ENCODE peak calls at places on chromosomes 11 and 22, in four cellular contexts. J, L, C and F are unnamed samples.

GRCh38 chr22:22408731-22409696 is 99.5 kb downstream of the ZNF280B start:
- DNase-seq in L (peak), C (peak), J (peak), F (peak)

GRCh38 chr11:64364435-64364834 is 5.5 kb downstream of the RPS6KA4 start:
- DNase-seq in J (no peak), C (no peak), L (no peak), F (no peak)

GRCh38 chr11:3823303-3823702 is 14.9 kb downstream of the PGAP2 start:
- DNase-seq in L (no peak), C (no peak), J (no peak), F (no peak)

GRCh38 chr11:8567597-8568198 is 26.3 kb downstream of the STK33 start:
- DNase-seq in L (no peak), C (no peak), J (no peak), F (no peak)

GRCh38 chr11:129922674-129923073 is 27.3 kb upstream of the NFRKB start:
- DNase-seq in C (peak), J (no peak), L (no peak), F (no peak)

GRCh38 chr22:39220897-39221850 is 23.6 kb downstream of the PDGFB start:
- DNase-seq in J (no peak), C (no peak), L (no peak), F (no peak)

GRCh38 chr22:49011379-49011768 is 816.3 kb downstream of the BRD1 start:
- DNase-seq in L (no peak), C (no peak), J (no peak), F (no peak)

GRCh38 chr22:19772673-19773469 is 12.3 kb downstream of the TBX1 start:
- DNase-seq in C (no peak), J (no peak), L (peak), F (peak)

GRCh38 chr11:92224394-92225205 is at the start of gene FAT3:
- DNase-seq in J (no peak), L (no peak), C (peak), F (peak)

GRCh38 chr11:130102457-130103249 is 33.0 kb downstream of the APLP2 start:
- DNase-seq in C (no peak), L (no peak), J (no peak), F (no peak)

GRCh38 chr11:12089473-12089872 is 20.9 kb upstream of the MICAL2 start:
- DNase-seq in C (no peak), J (no peak), L (no peak), F (no peak)

GRCh38 chr11:123409456-123409801 is 20.6 kb upstream of the GRAMD1B start:
- DNase-seq in L (no peak), J (no peak), C (no peak), F (no peak)

GRCh38 chr11:89625171-89625570 is 84.9 kb upstream of the TRIM77 start:
- DNase-seq in J (no peak), C (no peak), L (peak), F (no peak)

GRCh38 chr11:3984896-3985295 is 109.7 kb upstream of the RRM1 start:
- DNase-seq in C (no peak), J (no peak), L (peak), F (peak)

GRCh38 chr22:42820075-42820763 is 36.9 kb downstream of the ARFGAP3 start:
- DNase-seq in C (no peak), L (peak), J (no peak), F (no peak)

GRCh38 chr11:96149743-96150555 is 193.0 kb downstream of the MAML2 start:
- DNase-seq in L (peak), J (peak), C (no peak), F (no peak)

GRCh38 chr11:115439385-115439784 is 64.8 kb downstream of the CADM1 start:
- DNase-seq in L (no peak), J (no peak), C (no peak), F (no peak)

GRCh38 chr11:115421338-115422012 is 82.7 kb downstream of the CADM1 start:
- DNase-seq in C (no peak), J (no peak), L (no peak), F (no peak)

GRCh38 chr11:86181379-86181778 is 63.2 kb upstream of the EED start:
- DNase-seq in C (no peak), J (no peak), L (no peak), F (no peak)

GRCh38 chr11:86183694-86184093 is 60.9 kb upstream of the EED start:
- DNase-seq in J (no peak), C (no peak), L (peak), F (no peak)

GRCh38 chr11:86180860-86181259 is 63.7 kb upstream of the EED start:
- DNase-seq in L (no peak), C (no peak), J (no peak), F (no peak)

GRCh38 chr11:86184728-86185127 is 59.8 kb upstream of the EED start:
- DNase-seq in L (no peak), J (no peak), C (no peak), F (no peak)

DNA sequence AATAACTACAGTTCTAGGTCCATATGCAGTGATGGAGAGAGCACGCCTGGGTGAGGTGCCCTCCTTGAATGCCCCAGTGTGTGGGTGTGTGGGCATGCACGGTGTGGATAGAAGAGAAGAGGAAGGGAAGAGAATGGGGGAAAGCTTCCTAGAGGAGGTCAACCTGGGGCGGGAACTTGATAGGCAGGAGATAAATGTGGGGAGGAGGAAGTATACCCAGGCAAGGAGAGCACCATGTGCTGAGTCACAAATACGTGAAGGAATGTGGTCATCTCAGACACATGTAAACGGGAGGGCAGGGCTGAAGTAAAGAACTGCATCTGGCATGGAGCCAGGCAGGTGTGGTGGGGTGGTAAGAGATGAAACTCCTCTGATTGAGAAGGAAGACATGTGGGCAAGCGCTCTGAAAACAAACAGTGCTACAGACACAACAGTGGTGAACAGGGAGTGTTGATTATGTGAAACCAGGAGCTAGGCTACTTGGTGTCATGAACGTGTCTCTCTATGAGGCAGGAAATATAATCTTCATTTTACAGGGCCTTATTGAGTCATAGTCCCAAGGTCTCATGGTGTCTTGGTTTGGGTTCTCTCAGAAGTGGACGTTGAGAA is 61.5 kb upstream of the EED start:
- DNase-seq in C (no peak), J (no peak), L (peak), F (no peak)
- TF ChIP-seq MAX in C (no peak), J (no peak), L (peak), F (no peak)

GRCh38 chr11:65663634-65664200 is 1.0 kb upstream of the RELA start:
- DNase-seq in C (peak), J (no peak), L (peak), F (no peak)
- TF ChIP-seq HMGXB4 in C (no peak), J (no peak), L (no peak), F (no peak)

GRCh38 chr22:25487508-25487907 is 77.0 kb upstream of the GRK3 start:
- DNase-seq in J (no peak), C (no peak), L (no peak), F (no peak)

GRCh38 chr22:25490869-25491268 is 73.6 kb upstream of the GRK3 start:
- DNase-seq in J (no peak), C (no peak), L (no peak), F (no peak)

GRCh38 chr22:25485626-25486545 is 78.6 kb upstream of the GRK3 start:
- DNase-seq in C (no peak), L (no peak), J (no peak), F (no peak)

GRCh38 chr22:25489947-25490346 is 74.5 kb upstream of the GRK3 start:
- DNase-seq in C (no peak), L (no peak), J (no peak), F (no peak)

DNA sequence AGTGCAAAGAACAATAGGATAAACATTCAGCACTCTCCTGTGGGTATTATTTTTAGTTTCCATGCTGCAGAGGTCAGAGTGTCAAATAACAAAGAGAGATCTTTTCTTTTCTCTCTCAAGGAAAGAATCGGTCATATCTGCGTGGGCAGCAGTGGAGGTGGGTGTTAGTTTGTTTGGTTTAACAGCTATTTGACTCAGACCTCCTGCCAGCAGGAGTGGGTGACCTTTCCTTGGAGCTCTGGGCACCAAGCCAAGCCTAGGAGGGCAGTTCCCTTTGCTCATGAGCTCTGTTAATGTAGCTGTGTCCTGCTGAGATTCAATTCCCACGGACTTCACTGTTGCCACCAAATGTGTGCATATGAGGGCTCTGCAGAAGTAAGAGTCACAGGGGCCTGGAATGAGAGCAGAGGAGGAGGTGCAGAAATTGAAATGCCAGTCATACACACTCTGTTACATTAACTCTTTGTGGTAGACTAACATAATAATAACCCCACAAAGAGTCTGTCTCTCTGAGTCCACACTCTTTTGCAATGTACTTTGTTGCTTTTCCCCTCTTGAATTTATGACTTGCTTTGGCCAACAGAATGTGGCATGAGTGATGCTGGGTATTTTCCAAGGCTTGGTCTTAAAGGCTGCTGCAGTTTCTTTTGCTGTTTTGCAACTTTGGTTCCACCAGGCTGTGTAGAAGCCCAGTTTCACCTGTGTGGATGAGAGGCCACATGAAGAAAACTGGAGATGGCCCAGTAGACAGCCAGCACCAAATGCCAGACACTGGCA is 76.0 kb upstream of the GRK3 start:
- DNase-seq in L (peak), J (peak), C (peak), F (no peak)
- TF ChIP-seq MAX in L (no peak), J (no peak), C (no peak), F (no peak)

GRCh38 chr11:119148855-119149370 is at the start of gene ABCG4:
- DNase-seq in C (no peak), J (no peak), L (no peak), F (peak)
- TF ChIP-seq HMGXB4 in C (no peak), J (no peak), L (no peak), F (no peak)

GRCh38 chr11:67355794-67356550 is 2.6 kb upstream of the POLD4 start:
- DNase-seq in C (peak), J (no peak), L (no peak), F (no peak)

GRCh38 chr11:67355023-67355793 is 1.9 kb upstream of the POLD4 start:
- DNase-seq in L (no peak), J (no peak), C (peak), F (no peak)

GRCh38 chr11:67352546-67353316 is 615 bp downstream of the POLD4 start:
- DNase-seq in C (no peak), L (peak), J (peak), F (peak)

GRCh38 chr11:67353317-67354313 is at the start of gene POLD4:
- DNase-seq in L (peak), C (peak), J (peak), F (peak)

DNA sequence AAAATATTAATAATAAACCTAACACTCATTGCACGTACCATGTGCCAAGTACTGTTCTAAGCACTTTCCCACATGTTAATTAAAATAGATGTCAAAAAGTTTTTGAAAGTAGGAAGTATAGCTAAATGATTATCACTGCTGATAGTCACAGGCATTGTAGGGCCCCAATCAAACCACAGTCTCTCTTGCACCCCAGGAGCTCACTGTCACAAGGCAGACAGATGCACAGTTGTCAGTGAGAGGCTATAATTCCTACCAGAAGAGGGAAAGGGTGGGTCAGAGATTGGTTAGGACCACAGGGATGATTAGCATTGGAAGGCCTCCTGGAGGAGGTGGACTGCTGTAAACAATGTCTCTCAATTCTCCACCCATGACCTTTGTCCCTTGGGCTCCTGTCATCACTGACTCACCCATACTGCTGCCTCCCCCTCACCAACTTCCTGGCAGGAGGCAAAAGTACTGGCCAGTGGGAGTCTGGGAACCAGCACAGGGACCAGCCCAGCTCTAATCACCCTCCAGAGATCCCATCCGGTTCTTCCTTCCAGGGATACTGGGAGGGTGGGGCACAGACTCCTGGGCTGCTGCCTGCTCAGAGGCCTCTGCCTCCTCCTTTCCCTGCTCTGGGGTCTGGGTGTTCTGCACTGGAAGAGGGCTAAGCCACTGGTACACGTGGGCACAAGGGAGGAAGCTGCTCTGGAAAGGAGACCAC is 1.1 kb upstream of the POLD4 start:
- DNase-seq in L (peak), C (peak), J (peak), F (no peak)
- TF ChIP-seq MAX in L (peak), C (peak), J (peak), F (no peak)

GRCh38 chr11:61602775-61603569 is 22.1 kb upstream of the SYT7 start:
- DNase-seq in L (peak), J (no peak), C (no peak), F (no peak)
- TF ChIP-seq HMGXB4 in L (no peak), J (no peak), C (no peak), F (no peak)

GRCh38 chr11:111911563-111912401 is at the start of gene CRYAB:
- DNase-seq in J (peak), C (no peak), L (peak), F (no peak)

GRCh38 chr11:111909378-111909777 is 2.2 kb downstream of the CRYAB start:
- DNase-seq in L (peak), C (no peak), J (no peak), F (no peak)

GRCh38 chr11:111908639-111909305 is 2.8 kb downstream of the CRYAB start:
- DNase-seq in L (no peak), C (no peak), J (no peak), F (no peak)

GRCh38 chr11:111912535-111912934 is at the start of gene HSPB2:
- DNase-seq in J (no peak), L (no peak), C (no peak), F (no peak)

DNA sequence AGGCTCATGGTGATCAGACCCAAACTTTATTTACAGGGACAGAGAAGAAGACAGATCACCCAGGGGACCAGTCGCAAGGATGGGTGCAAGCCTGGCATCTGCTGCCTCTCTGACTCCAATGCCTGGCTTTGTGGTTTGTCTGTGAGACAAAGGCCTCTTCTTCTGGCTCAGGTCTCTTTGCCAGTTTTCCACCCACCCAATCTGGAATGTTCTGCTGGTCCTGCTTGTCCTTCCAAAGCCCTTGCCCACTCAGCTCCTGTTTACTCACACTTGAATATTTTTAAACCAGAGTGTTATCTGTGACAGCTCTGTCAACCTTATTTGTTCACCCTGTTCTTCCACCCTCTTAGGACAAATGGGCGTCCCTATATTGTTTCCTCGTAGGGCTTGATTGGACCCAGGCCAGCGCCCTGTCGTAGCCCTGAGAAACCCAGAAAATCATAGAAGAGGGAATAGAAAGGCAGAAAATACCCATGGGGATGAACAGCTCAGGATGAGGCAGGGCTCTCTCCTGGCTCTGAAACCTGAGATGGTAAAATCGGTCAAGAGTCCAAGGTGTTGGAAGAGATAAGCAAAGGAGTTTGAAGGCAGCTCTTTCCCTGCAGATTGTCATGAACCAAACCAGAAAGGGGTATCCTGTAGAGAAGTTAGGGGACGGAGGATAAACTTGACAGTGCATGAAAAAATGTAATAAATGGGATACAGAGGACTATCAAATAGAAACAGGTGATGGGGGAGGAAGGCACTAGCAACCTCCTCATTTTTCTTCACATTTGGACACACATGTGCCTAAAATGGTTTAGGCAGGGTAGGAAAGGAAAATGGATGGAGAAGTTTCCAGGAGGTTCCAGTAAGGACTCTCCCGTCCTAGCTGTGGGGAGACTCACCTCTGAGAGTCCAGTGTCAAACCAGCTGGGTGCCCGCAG is 670 bp downstream of the CRYAB start:
- DNase-seq in J (no peak), C (no peak), L (peak), F (no peak)
- TF ChIP-seq MAX in J (no peak), C (no peak), L (no peak), F (no peak)

GRCh38 chr22:32013200-32013599 is 29.9 kb upstream of the SLC5A1 start:
- DNase-seq in L (no peak), C (no peak), J (no peak), F (no peak)

GRCh38 chr22:32016081-32016480 is 27.0 kb upstream of the SLC5A1 start:
- DNase-seq in J (no peak), C (no peak), L (no peak), F (no peak)

GRCh38 chr22:32020117-32020516 is 22.9 kb upstream of the SLC5A1 start:
- DNase-seq in C (no peak), J (peak), L (no peak), F (no peak)

GRCh38 chr22:32023251-32023827 is 19.7 kb upstream of the SLC5A1 start:
- DNase-seq in J (no peak), L (peak), C (no peak), F (no peak)

DNA sequence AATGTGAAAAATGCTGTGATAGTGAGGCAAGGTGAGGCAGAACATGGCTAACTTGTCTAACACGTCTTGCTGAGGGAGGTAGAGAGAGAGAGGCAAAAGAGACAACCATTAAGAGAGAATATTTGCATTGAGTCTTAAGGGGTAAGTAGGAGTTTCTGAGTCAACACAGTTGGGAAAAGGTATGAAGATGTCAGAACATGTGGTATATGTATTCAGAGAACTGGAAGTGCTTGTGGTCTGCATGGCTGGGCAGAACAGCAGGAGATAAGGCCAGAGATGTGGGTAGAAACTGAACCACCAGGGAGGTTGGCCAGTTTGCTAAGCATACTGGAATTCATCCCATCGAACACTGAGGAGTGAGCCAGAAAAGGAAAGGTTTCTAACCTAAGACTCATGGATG is 25.0 kb upstream of the SLC5A1 start:
- DNase-seq in C (no peak), L (no peak), J (no peak), F (no peak)
- TF ChIP-seq HMGXB4 in C (no peak), L (no peak), J (no peak), F (no peak)